ENCODE peak calls at places on chromosomes 3 and 15, in ten cellular contexts. L is HT1080; K is GM20000; R is NCI-H1092 treated with DMSO at 0.1 percent for 48 hours; W is stomach; T is activated T-cell treated with anti-CD3 and anti-CD28 coated beads for 1 hour; I is M059J; E is stimulated activated CD4-positive, alpha-beta T cell treated with anti-CD3 and anti-CD28 coated beads, Interleukin-12 subunit alpha, Interleukin-12 subunit beta, amount 100 ng/mL, for 48 hours; D is NCI-H345; J is Caki2. C is an unnamed sample.
A peak's percentile ranks its signal among the peaks of the same experiment; 100 is the strongest.

GRCh38 chr15:51088585-51088984 is 6.1 kb downstream of the TNFAIP8L3 start:
- DNase-seq in L (no peak), K (no peak), R (no peak), W (no peak), T (no peak), I (no peak), E (no peak), D (peak; percentile 6), J (no peak), C (no peak)

GRCh38 chr15:68335655-68336054 is 58.1 kb downstream of the FEM1B start:
- DNase-seq in L (no peak), K (no peak), R (no peak), W (no peak), T (no peak), I (no peak), E (no peak), D (no peak), J (no peak), C (no peak)

GRCh38 chr15:31247404-31247803 is 79.2 kb upstream of the KLF13 start:
- DNase-seq in L (no peak), K (no peak), R (no peak), W (no peak), T (no peak), I (no peak), E (no peak), D (no peak), J (no peak), C (no peak)

GRCh38 chr3:122982202-122983185 is 45.1 kb downstream of the SEMA5B start:
- DNase-seq in L (peak; percentile 35), K (no peak), R (peak; percentile 75), W (no peak), T (no peak), I (no peak), E (no peak), D (no peak), J (no peak), C (no peak)

GRCh38 chr3:126288314-126288713 is 68.9 kb downstream of the KLF15 start:
- DNase-seq in L (no peak), K (no peak), R (no peak), W (peak; percentile 73), T (no peak), I (no peak), E (no peak), D (no peak), J (no peak), C (no peak)

GRCh38 chr3:151903501-151903991 is 30.1 kb downstream of the SUCNR1 start:
- DNase-seq in L (peak; percentile 44), K (no peak), R (no peak), W (no peak), T (no peak), I (peak; percentile 91), E (no peak), D (no peak), J (no peak), C (peak; percentile 49)

GRCh38 chr3:187025656-187026320 is 95.5 kb downstream of the ST6GAL1 start:
- DNase-seq in L (no peak), K (no peak), R (no peak), W (no peak), T (no peak), I (no peak), E (no peak), D (no peak), J (peak; percentile 76), C (no peak)

GRCh38 chr15:92733934-92734521 is 78.5 kb upstream of the FAM174B start:
- DNase-seq in L (no peak), K (no peak), R (peak; percentile 59), W (no peak), T (no peak), I (peak; percentile 15), E (no peak), D (no peak), J (peak; percentile 49), C (no peak)

GRCh38 chr15:82531496-82532382 is 8.5 kb downstream of the RPS17 start:
- DNase-seq in L (no peak), K (no peak), R (no peak), W (no peak), T (no peak), I (no peak), E (no peak), D (no peak), J (no peak), C (no peak)

GRCh38 chr3:11690863-11691833 is 47.4 kb upstream of the VGLL4 start:
- DNase-seq in L (peak; percentile 38), K (no peak), R (no peak), W (no peak), T (no peak), I (peak; percentile 37), E (no peak), D (no peak), J (no peak), C (no peak)

GRCh38 chr15:44087578-44088190 is 107.4 kb downstream of the FRMD5 start:
- DNase-seq in L (peak; percentile 85), K (no peak), R (no peak), W (no peak), T (no peak), I (peak; percentile 88), E (no peak), D (no peak), J (peak; percentile 50), C (peak; percentile 54)

GRCh38 chr3:179146911-179147570 is 1.1 kb upstream of the PIK3CA start:
- DNase-seq in L (peak; percentile 85), K (peak; percentile 59), R (peak; percentile 77), W (no peak), T (peak; percentile 3), I (peak; percentile 84), E (no peak), D (peak; percentile 81), J (peak; percentile 83), C (no peak)

GRCh38 chr3:182979719-182980191 is 583 bp downstream of the DCUN1D1 start:
- DNase-seq in L (peak; percentile 26), K (peak; percentile 42), R (peak; percentile 22), W (no peak), T (no peak), I (peak; percentile 62), E (no peak), D (peak; percentile 50), J (no peak), C (no peak)

GRCh38 chr3:48414376-48415250 is 15.3 kb downstream of the PLXNB1 start:
- DNase-seq in L (no peak), K (no peak), R (no peak), W (no peak), T (no peak), I (no peak), E (no peak), D (no peak), J (no peak), C (no peak)

GRCh38 chr15:84987949-84988624 is 6.4 kb downstream of the PDE8A start:
- DNase-seq in L (no peak), K (no peak), R (no peak), W (no peak), T (no peak), I (no peak), E (no peak), D (no peak), J (no peak), C (no peak)

GRCh38 chr3:105647047-105647446 is 221.8 kb downstream of the CBLB start:
- DNase-seq in L (peak; percentile 96), K (no peak), R (no peak), W (no peak), T (no peak), I (peak; percentile 94), E (no peak), D (peak; percentile 13), J (peak; percentile 41), C (peak; percentile 52)

GRCh38 chr3:55204417-55204816 is 276.6 kb upstream of the LRTM1 start:
- DNase-seq in L (no peak), K (no peak), R (no peak), W (no peak), T (no peak), I (peak; percentile 24), E (no peak), D (no peak), J (no peak), C (no peak)

GRCh38 chr3:60582285-60582684 is 669.0 kb downstream of the FHIT start:
- DNase-seq in L (no peak), K (no peak), R (no peak), W (no peak), T (no peak), I (peak; percentile 7), E (no peak), D (no peak), J (no peak), C (no peak)

GRCh38 chr3:102106421-102107097 is 257.2 kb downstream of the NFKBIZ start:
- DNase-seq in L (peak; percentile 36), K (no peak), R (no peak), W (no peak), T (no peak), I (peak; percentile 55), E (no peak), D (no peak), J (no peak), C (no peak)

GRCh38 chr15:37773111-37773860 is 161.2 kb upstream of the TMCO5A start:
- DNase-seq in L (peak; percentile 77), K (no peak), R (no peak), W (no peak), T (no peak), I (peak; percentile 74), E (no peak), D (no peak), J (no peak), C (no peak)

GRCh38 chr3:100761211-100761921 is 52.1 kb downstream of the TFG start:
- DNase-seq in L (no peak), K (peak; percentile 12), R (no peak), W (no peak), T (no peak), I (no peak), E (no peak), D (no peak), J (no peak), C (no peak)

GRCh38 chr3:82496890-82497560 is 735.6 kb upstream of the GBE1 start:
- DNase-seq in L (no peak), K (no peak), R (peak; percentile 18), W (no peak), T (no peak), I (no peak), E (no peak), D (no peak), J (no peak), C (no peak)

GRCh38 chr3:183122257-183122932 is 23.1 kb upstream of the MCCC1 start:
- DNase-seq in L (peak; percentile 70), K (peak; percentile 65), R (peak; percentile 58), W (no peak), T (no peak), I (peak; percentile 57), E (no peak), D (peak; percentile 67), J (peak; percentile 66), C (peak; percentile 15)

GRCh38 chr3:126538316-126538715 is 14.4 kb downstream of the CHST13 start:
- DNase-seq in L (no peak), K (no peak), R (no peak), W (no peak), T (no peak), I (no peak), E (no peak), D (no peak), J (no peak), C (no peak)

GRCh38 chr15:51460796-51461195 is 119.3 kb downstream of the GLDN start:
- DNase-seq in L (no peak), K (no peak), R (no peak), W (no peak), T (no peak), I (no peak), E (no peak), D (no peak), J (no peak), C (no peak)

GRCh38 chr3:153142961-153143360 is 19.1 kb upstream of the RAP2B start:
- DNase-seq in L (no peak), K (no peak), R (no peak), W (no peak), T (no peak), I (peak; percentile 64), E (no peak), D (no peak), J (no peak), C (no peak)

GRCh38 chr3:146145642-146146041 is 15.3 kb downstream of the PLOD2 start:
- DNase-seq in L (no peak), K (no peak), R (no peak), W (no peak), T (no peak), I (no peak), E (no peak), D (no peak), J (no peak), C (no peak)

GRCh38 chr15:66893294-66893693 is 172.1 kb upstream of the SMAD3 start:
- DNase-seq in L (no peak), K (no peak), R (no peak), W (no peak), T (no peak), I (no peak), E (no peak), D (no peak), J (no peak), C (no peak)

C was measured in AG09319.